ENCODE peak calls at places on chromosomes 4 and X, in seven cellular contexts. One of them, this sample, is unnamed.

GRCh38 chr4:101221294-101221693 is 126.0 kb downstream of the PPP3CA start:
- DNase-seq in astrocyte of the spinal cord: no peak
- DNase-seq in uterus: no peak
- DNase-seq in lung: no peak
- DNase-seq in epithelial cell of esophagus: no peak
- DNase-seq in mesenchymal stem cell: no peak
- DNase-seq in fibroblast of mammary gland: no peak
- DNase-seq in this sample: no peak

GRCh38 chrX:136652822-136653723 is 5.1 kb downstream of the CD40LG start:
- DNase-seq in astrocyte of the spinal cord: no peak
- DNase-seq in uterus: no peak
- DNase-seq in lung: no peak
- DNase-seq in epithelial cell of esophagus: no peak
- DNase-seq in mesenchymal stem cell: no peak
- DNase-seq in fibroblast of mammary gland: peak; percentile 40
- DNase-seq in this sample: peak; percentile 5

GRCh38 chr4:103306870-103307345 is 108.8 kb upstream of the CENPE start:
- DNase-seq in astrocyte of the spinal cord: no peak
- DNase-seq in uterus: no peak
- DNase-seq in lung: no peak
- DNase-seq in epithelial cell of esophagus: peak; percentile 34
- DNase-seq in mesenchymal stem cell: no peak
- DNase-seq in fibroblast of mammary gland: no peak
- DNase-seq in this sample: no peak

GRCh38 chrX:9882669-9883446 is 84.3 kb upstream of the CLDN34 start:
- DNase-seq in astrocyte of the spinal cord: no peak
- DNase-seq in uterus: no peak
- DNase-seq in lung: peak; percentile 34
- DNase-seq in epithelial cell of esophagus: no peak
- DNase-seq in mesenchymal stem cell: peak; percentile 87
- DNase-seq in fibroblast of mammary gland: no peak
- DNase-seq in this sample: peak; percentile 79

GRCh38 chr4:18980516-18981233 is 959.1 kb upstream of the LCORL start:
- DNase-seq in astrocyte of the spinal cord: no peak
- DNase-seq in uterus: no peak
- DNase-seq in lung: no peak
- DNase-seq in epithelial cell of esophagus: peak; percentile 71
- DNase-seq in mesenchymal stem cell: no peak
- DNase-seq in fibroblast of mammary gland: no peak
- DNase-seq in this sample: no peak

GRCh38 chrX:20383487-20383886 is 116.8 kb upstream of the RPS6KA3 start:
- DNase-seq in astrocyte of the spinal cord: no peak
- DNase-seq in uterus: no peak
- DNase-seq in lung: no peak
- DNase-seq in epithelial cell of esophagus: no peak
- DNase-seq in mesenchymal stem cell: no peak
- DNase-seq in fibroblast of mammary gland: no peak
- DNase-seq in this sample: no peak

GRCh38 chr4:16437836-16438235 is 211.6 kb upstream of the TAPT1 start:
- DNase-seq in astrocyte of the spinal cord: peak; percentile 18
- DNase-seq in uterus: no peak
- DNase-seq in lung: no peak
- DNase-seq in epithelial cell of esophagus: no peak
- DNase-seq in mesenchymal stem cell: no peak
- DNase-seq in fibroblast of mammary gland: peak; percentile 27
- DNase-seq in this sample: peak; percentile 53

GRCh38 chr4:80069837-80070788 is 2.9 kb downstream of the ANTXR2 start:
- DNase-seq in astrocyte of the spinal cord: peak; percentile 22
- DNase-seq in uterus: no peak
- DNase-seq in lung: no peak
- DNase-seq in epithelial cell of esophagus: peak; percentile 70
- DNase-seq in mesenchymal stem cell: peak; percentile 58
- DNase-seq in fibroblast of mammary gland: peak; percentile 67
- DNase-seq in this sample: peak; percentile 64

GRCh38 chr4:80500593-80500992 is 165.1 kb downstream of the CFAP299 start:
- DNase-seq in astrocyte of the spinal cord: peak; percentile 24
- DNase-seq in uterus: no peak
- DNase-seq in lung: no peak
- DNase-seq in epithelial cell of esophagus: no peak
- DNase-seq in mesenchymal stem cell: no peak
- DNase-seq in fibroblast of mammary gland: peak; percentile 18
- DNase-seq in this sample: no peak

GRCh38 chrX:13432776-13433605 is 113.1 kb upstream of the ATXN3L start:
- DNase-seq in astrocyte of the spinal cord: peak; percentile 62
- DNase-seq in uterus: no peak
- DNase-seq in lung: no peak
- DNase-seq in epithelial cell of esophagus: no peak
- DNase-seq in mesenchymal stem cell: peak; percentile 60
- DNase-seq in fibroblast of mammary gland: peak; percentile 90
- DNase-seq in this sample: peak; percentile 92

GRCh38 chr4:75696551-75696950 is 23.3 kb upstream of the G3BP2 start:
- DNase-seq in astrocyte of the spinal cord: no peak
- DNase-seq in uterus: no peak
- DNase-seq in lung: no peak
- DNase-seq in epithelial cell of esophagus: no peak
- DNase-seq in mesenchymal stem cell: no peak
- DNase-seq in fibroblast of mammary gland: no peak
- DNase-seq in this sample: no peak

GRCh38 chr4:85127653-85128052 is 161.2 kb upstream of the WDFY3 start:
- DNase-seq in astrocyte of the spinal cord: peak; percentile 22
- DNase-seq in uterus: no peak
- DNase-seq in lung: no peak
- DNase-seq in epithelial cell of esophagus: peak; percentile 56
- DNase-seq in mesenchymal stem cell: peak; percentile 35
- DNase-seq in fibroblast of mammary gland: peak; percentile 50
- DNase-seq in this sample: peak; percentile 53

GRCh38 chr4:69099910-69100309 is 3.6 kb downstream of the UGT2B7 start:
- DNase-seq in astrocyte of the spinal cord: no peak
- DNase-seq in uterus: no peak
- DNase-seq in lung: no peak
- DNase-seq in epithelial cell of esophagus: no peak
- DNase-seq in mesenchymal stem cell: no peak
- DNase-seq in fibroblast of mammary gland: no peak
- DNase-seq in this sample: no peak

GRCh38 chrX:118655561-118656246 is 71.7 kb upstream of the IL13RA1 start:
- DNase-seq in astrocyte of the spinal cord: peak; percentile 46
- DNase-seq in uterus: no peak
- DNase-seq in lung: no peak
- DNase-seq in epithelial cell of esophagus: peak; percentile 76
- DNase-seq in mesenchymal stem cell: peak; percentile 10
- DNase-seq in fibroblast of mammary gland: peak; percentile 61
- DNase-seq in this sample: peak; percentile 60

GRCh38 chr4:74157116-74157742 is 689 bp upstream of the MTHFD2L start:
- DNase-seq in astrocyte of the spinal cord: peak; percentile 51
- DNase-seq in uterus: no peak
- DNase-seq in lung: no peak
- DNase-seq in epithelial cell of esophagus: peak; percentile 25
- DNase-seq in mesenchymal stem cell: peak; percentile 80
- DNase-seq in fibroblast of mammary gland: peak; percentile 70
- DNase-seq in this sample: peak; percentile 69

GRCh38 chrX:19698691-19699090 is 183.4 kb upstream of the MAP3K15 start:
- DNase-seq in astrocyte of the spinal cord: no peak
- DNase-seq in uterus: no peak
- DNase-seq in lung: no peak
- DNase-seq in epithelial cell of esophagus: no peak
- DNase-seq in mesenchymal stem cell: no peak
- DNase-seq in fibroblast of mammary gland: no peak
- DNase-seq in this sample: no peak

GRCh38 chrX:112081781-112082482 is 644 bp downstream of the TRPC5 start:
- DNase-seq in astrocyte of the spinal cord: no peak
- DNase-seq in uterus: no peak
- DNase-seq in lung: no peak
- DNase-seq in epithelial cell of esophagus: no peak
- DNase-seq in mesenchymal stem cell: no peak
- DNase-seq in fibroblast of mammary gland: no peak
- DNase-seq in this sample: no peak

GRCh38 chr4:113958766-113959540 is 20.5 kb downstream of the ARSJ start:
- DNase-seq in astrocyte of the spinal cord: peak; percentile 97
- DNase-seq in uterus: no peak
- DNase-seq in lung: no peak
- DNase-seq in epithelial cell of esophagus: peak; percentile 87
- DNase-seq in mesenchymal stem cell: peak; percentile 95
- DNase-seq in fibroblast of mammary gland: peak; percentile 96
- DNase-seq in this sample: peak; percentile 96

GRCh38 chr4:41142946-41143720 is 71.2 kb downstream of the APBB2 start:
- DNase-seq in astrocyte of the spinal cord: peak; percentile 96
- DNase-seq in uterus: peak; percentile 62
- DNase-seq in lung: peak; percentile 62
- DNase-seq in epithelial cell of esophagus: peak; percentile 55
- DNase-seq in mesenchymal stem cell: peak; percentile 94
- DNase-seq in fibroblast of mammary gland: peak; percentile 96
- DNase-seq in this sample: peak; percentile 97

GRCh38 chr4:58766763-58767162 is 1656.6 kb upstream of the IGFBP7 start:
- DNase-seq in astrocyte of the spinal cord: no peak
- DNase-seq in uterus: no peak
- DNase-seq in lung: no peak
- DNase-seq in epithelial cell of esophagus: no peak
- DNase-seq in mesenchymal stem cell: no peak
- DNase-seq in fibroblast of mammary gland: no peak
- DNase-seq in this sample: no peak

GRCh38 chr4:174595141-174595929 is 73.0 kb upstream of the HPGD start:
- DNase-seq in astrocyte of the spinal cord: no peak
- DNase-seq in uterus: no peak
- DNase-seq in lung: no peak
- DNase-seq in epithelial cell of esophagus: no peak
- DNase-seq in mesenchymal stem cell: no peak
- DNase-seq in fibroblast of mammary gland: peak; percentile 20
- DNase-seq in this sample: no peak

GRCh38 chrX:150347471-150347870 is 15.6 kb upstream of the MAMLD1 start:
- DNase-seq in astrocyte of the spinal cord: no peak
- DNase-seq in uterus: no peak
- DNase-seq in lung: no peak
- DNase-seq in epithelial cell of esophagus: no peak
- DNase-seq in mesenchymal stem cell: no peak
- DNase-seq in fibroblast of mammary gland: no peak
- DNase-seq in this sample: no peak

GRCh38 chr4:112854420-112854819 is 195.0 kb upstream of the ANK2 start:
- DNase-seq in astrocyte of the spinal cord: no peak
- DNase-seq in uterus: no peak
- DNase-seq in lung: no peak
- DNase-seq in epithelial cell of esophagus: peak; percentile 13
- DNase-seq in mesenchymal stem cell: no peak
- DNase-seq in fibroblast of mammary gland: no peak
- DNase-seq in this sample: no peak

GRCh38 chr4:82543131-82543530 is 18.7 kb downstream of the TMEM150C start:
- DNase-seq in astrocyte of the spinal cord: no peak
- DNase-seq in uterus: no peak
- DNase-seq in lung: no peak
- DNase-seq in epithelial cell of esophagus: no peak
- DNase-seq in mesenchymal stem cell: no peak
- DNase-seq in fibroblast of mammary gland: no peak
- DNase-seq in this sample: no peak

GRCh38 chrX:39527045-39527444 is 570.7 kb downstream of the BCOR start:
- DNase-seq in astrocyte of the spinal cord: peak; percentile 6
- DNase-seq in uterus: no peak
- DNase-seq in lung: no peak
- DNase-seq in epithelial cell of esophagus: no peak
- DNase-seq in mesenchymal stem cell: peak; percentile 23
- DNase-seq in fibroblast of mammary gland: peak; percentile 79
- DNase-seq in this sample: peak; percentile 23

GRCh38 chrX:39528161-39528560 is 569.6 kb downstream of the BCOR start:
- DNase-seq in astrocyte of the spinal cord: no peak
- DNase-seq in uterus: no peak
- DNase-seq in lung: no peak
- DNase-seq in epithelial cell of esophagus: no peak
- DNase-seq in mesenchymal stem cell: no peak
- DNase-seq in fibroblast of mammary gland: no peak
- DNase-seq in this sample: no peak

DNA sequence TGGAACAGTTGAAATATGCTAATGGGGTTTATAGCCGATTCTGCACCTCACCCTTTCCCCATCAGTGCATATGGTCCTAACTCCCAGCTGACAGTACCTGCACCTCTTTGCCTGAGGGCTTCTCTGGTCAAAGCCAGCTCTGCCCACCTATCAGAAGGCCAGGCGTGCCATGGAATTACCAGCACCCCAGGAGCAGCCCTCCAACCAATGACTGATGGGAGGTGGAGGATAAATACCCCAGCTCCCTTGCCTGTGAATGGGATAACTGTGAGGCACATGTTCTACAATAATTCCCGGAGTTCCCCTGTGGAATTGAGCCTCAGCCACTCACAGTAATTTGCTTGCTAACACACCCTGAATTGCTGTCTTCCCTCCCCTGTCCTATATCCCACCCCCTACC is 572.0 kb downstream of the BCOR start:
- DNase-seq in astrocyte of the spinal cord: no peak
- DNase-seq in uterus: no peak
- DNase-seq in lung: no peak
- DNase-seq in epithelial cell of esophagus: no peak
- DNase-seq in mesenchymal stem cell: no peak
- DNase-seq in fibroblast of mammary gland: no peak
- DNase-seq in this sample: no peak
- H3K4me3 ChIP-seq in astrocyte of the spinal cord: no peak overlapping the region
- H3K4me3 ChIP-seq in uterus: no peak overlapping the region
- H3K4me3 ChIP-seq in lung: no peak overlapping the region
- H3K4me3 ChIP-seq in epithelial cell of esophagus: no peak overlapping the region
- H3K4me3 ChIP-seq in mesenchymal stem cell: no peak overlapping the region
- H3K4me3 ChIP-seq in fibroblast of mammary gland: no peak overlapping the region
- H3K4me3 ChIP-seq in this sample: no peak overlapping the region

GRCh38 chr4:185532327-185532726 is 3.0 kb downstream of the PDLIM3 start:
- DNase-seq in astrocyte of the spinal cord: no peak
- DNase-seq in uterus: no peak
- DNase-seq in lung: no peak
- DNase-seq in epithelial cell of esophagus: no peak
- DNase-seq in mesenchymal stem cell: no peak
- DNase-seq in fibroblast of mammary gland: no peak
- DNase-seq in this sample: peak; percentile 90
- H3K4me3 ChIP-seq in astrocyte of the spinal cord: no peak overlapping the region
- H3K4me3 ChIP-seq in uterus: peak overlapping the region; percentile 2
- H3K4me3 ChIP-seq in lung: no peak overlapping the region
- H3K4me3 ChIP-seq in epithelial cell of esophagus: no peak overlapping the region
- H3K4me3 ChIP-seq in mesenchymal stem cell: no peak overlapping the region
- H3K4me3 ChIP-seq in fibroblast of mammary gland: no peak overlapping the region
- H3K4me3 ChIP-seq in this sample: peak overlapping the region; percentile 27

GRCh38 chr4:180436366-180436765 is 1806.8 kb upstream of the TENM3 start:
- DNase-seq in astrocyte of the spinal cord: no peak
- DNase-seq in uterus: no peak
- DNase-seq in lung: no peak
- DNase-seq in epithelial cell of esophagus: no peak
- DNase-seq in mesenchymal stem cell: no peak
- DNase-seq in fibroblast of mammary gland: no peak
- DNase-seq in this sample: no peak
- H3K4me3 ChIP-seq in astrocyte of the spinal cord: no peak overlapping the region
- H3K4me3 ChIP-seq in uterus: no peak overlapping the region
- H3K4me3 ChIP-seq in lung: no peak overlapping the region
- H3K4me3 ChIP-seq in epithelial cell of esophagus: no peak overlapping the region
- H3K4me3 ChIP-seq in mesenchymal stem cell: no peak overlapping the region
- H3K4me3 ChIP-seq in fibroblast of mammary gland: no peak overlapping the region
- H3K4me3 ChIP-seq in this sample: no peak overlapping the region

DNA sequence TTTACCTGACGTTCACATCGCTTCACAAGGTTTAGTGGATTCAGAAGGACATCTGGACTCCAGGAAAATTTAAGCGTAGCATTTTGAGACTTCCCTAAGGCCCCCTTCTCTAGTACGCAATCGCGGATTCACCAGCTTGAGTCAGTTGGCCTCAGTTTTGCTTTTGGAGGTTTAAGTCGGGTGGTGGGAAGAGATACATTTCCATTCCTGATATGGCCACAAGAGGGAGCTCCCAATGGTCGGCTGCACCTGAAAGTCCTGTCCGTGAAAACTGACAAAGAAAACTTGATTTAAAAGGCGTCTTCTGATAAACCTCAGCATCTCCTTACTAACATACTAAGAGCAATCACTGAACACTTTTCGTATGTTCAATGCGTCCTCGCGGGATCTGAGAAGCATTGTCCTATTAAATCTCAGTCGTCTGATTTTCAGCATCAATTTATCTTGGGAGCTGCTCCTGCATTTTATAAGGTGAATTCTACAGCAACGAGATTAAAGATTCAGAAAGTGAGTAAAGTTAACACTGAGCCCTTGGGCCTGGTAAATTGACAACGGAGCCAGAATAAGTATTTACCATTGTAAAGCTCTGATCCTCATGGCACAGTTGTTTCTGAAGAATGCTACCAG is 50.6 kb downstream of the LGI2 start:
- DNase-seq in astrocyte of the spinal cord: peak; percentile 69
- DNase-seq in uterus: peak; percentile 63
- DNase-seq in lung: peak; percentile 65
- DNase-seq in epithelial cell of esophagus: peak; percentile 62
- DNase-seq in mesenchymal stem cell: peak; percentile 59
- DNase-seq in fibroblast of mammary gland: peak; percentile 89
- DNase-seq in this sample: peak; percentile 84
- H3K4me3 ChIP-seq in astrocyte of the spinal cord: no peak overlapping the region
- H3K4me3 ChIP-seq in uterus: peak overlapping the region; percentile 10
- H3K4me3 ChIP-seq in lung: no peak overlapping the region
- H3K4me3 ChIP-seq in epithelial cell of esophagus: no peak overlapping the region
- H3K4me3 ChIP-seq in mesenchymal stem cell: peak overlapping the region; percentile 54
- H3K4me3 ChIP-seq in fibroblast of mammary gland: peak overlapping the region; percentile 29
- H3K4me3 ChIP-seq in this sample: no peak overlapping the region

This sample was measured in cardiac fibroblast.